ENCODE peak calls at places on chromosomes 5 and 9, in eight cellular contexts. One of them, this sample, is unnamed.

GRCh38 chr9:4292781-4293180 is 7.1 kb downstream of the GLIS3 start:
- DNase-seq in fibroblast of pulmonary artery: peak
- DNase-seq in PC-3: no peak
- DNase-seq in right atrium auricular region: no peak
- DNase-seq in IMR-90: peak
- DNase-seq in heart left ventricle: no peak
- DNase-seq in astrocyte: peak
- DNase-seq in spleen: no peak
- DNase-seq in this sample: peak

GRCh38 chr5:77645158-77645994 is 6.9 kb upstream of the OTP start:
- DNase-seq in fibroblast of pulmonary artery: no peak
- DNase-seq in PC-3: no peak
- DNase-seq in right atrium auricular region: no peak
- DNase-seq in IMR-90: no peak
- DNase-seq in heart left ventricle: peak
- DNase-seq in astrocyte: no peak
- DNase-seq in spleen: peak
- DNase-seq in this sample: no peak

GRCh38 chr5:95446560-95447221 is 55.5 kb downstream of the FAM81B start:
- DNase-seq in fibroblast of pulmonary artery: peak
- DNase-seq in PC-3: peak
- DNase-seq in right atrium auricular region: no peak
- DNase-seq in IMR-90: peak
- DNase-seq in heart left ventricle: no peak
- DNase-seq in astrocyte: peak
- DNase-seq in spleen: no peak
- DNase-seq in this sample: peak

GRCh38 chr9:114899461-114899860 is 30.9 kb downstream of the TNFSF8 start:
- DNase-seq in fibroblast of pulmonary artery: no peak
- DNase-seq in PC-3: no peak
- DNase-seq in right atrium auricular region: no peak
- DNase-seq in IMR-90: peak
- DNase-seq in heart left ventricle: no peak
- DNase-seq in astrocyte: no peak
- DNase-seq in spleen: no peak
- DNase-seq in this sample: no peak

GRCh38 chr9:137422668-137423000 is 328 bp downstream of the EXD3 start:
- DNase-seq in fibroblast of pulmonary artery: no peak
- DNase-seq in PC-3: peak
- DNase-seq in right atrium auricular region: no peak
- DNase-seq in IMR-90: no peak
- DNase-seq in heart left ventricle: peak
- DNase-seq in astrocyte: no peak
- DNase-seq in spleen: peak
- DNase-seq in this sample: peak

GRCh38 chr5:151706906-151707305 is 20.2 kb upstream of the SPARC start:
- DNase-seq in fibroblast of pulmonary artery: no peak
- DNase-seq in PC-3: peak
- DNase-seq in right atrium auricular region: no peak
- DNase-seq in IMR-90: peak
- DNase-seq in heart left ventricle: no peak
- DNase-seq in astrocyte: peak
- DNase-seq in spleen: no peak
- DNase-seq in this sample: peak

GRCh38 chr9:131404987-131405386 is 11.1 kb downstream of the PRRC2B start:
- DNase-seq in fibroblast of pulmonary artery: no peak
- DNase-seq in PC-3: no peak
- DNase-seq in right atrium auricular region: no peak
- DNase-seq in IMR-90: no peak
- DNase-seq in heart left ventricle: no peak
- DNase-seq in astrocyte: no peak
- DNase-seq in spleen: no peak
- DNase-seq in this sample: no peak

GRCh38 chr5:1004598-1005361 is 3.8 kb upstream of the NKD2 start:
- DNase-seq in fibroblast of pulmonary artery: peak
- DNase-seq in PC-3: peak
- DNase-seq in right atrium auricular region: peak
- DNase-seq in IMR-90: peak
- DNase-seq in heart left ventricle: peak
- DNase-seq in astrocyte: no peak
- DNase-seq in spleen: peak
- DNase-seq in this sample: peak

GRCh38 chr9:14994738-14995137 is 84.5 kb upstream of the FREM1 start:
- DNase-seq in fibroblast of pulmonary artery: no peak
- DNase-seq in PC-3: no peak
- DNase-seq in right atrium auricular region: no peak
- DNase-seq in IMR-90: no peak
- DNase-seq in heart left ventricle: no peak
- DNase-seq in astrocyte: no peak
- DNase-seq in spleen: no peak
- DNase-seq in this sample: no peak

GRCh38 chr9:4137234-4137633 is 162.6 kb downstream of the GLIS3 start:
- DNase-seq in fibroblast of pulmonary artery: peak
- DNase-seq in PC-3: peak
- DNase-seq in right atrium auricular region: no peak
- DNase-seq in IMR-90: peak
- DNase-seq in heart left ventricle: no peak
- DNase-seq in astrocyte: peak
- DNase-seq in spleen: no peak
- DNase-seq in this sample: peak

GRCh38 chr5:132387649-132388117 is 18.2 kb downstream of the SLC22A5 start:
- DNase-seq in fibroblast of pulmonary artery: peak
- DNase-seq in PC-3: peak
- DNase-seq in right atrium auricular region: peak
- DNase-seq in IMR-90: peak
- DNase-seq in heart left ventricle: peak
- DNase-seq in astrocyte: peak
- DNase-seq in spleen: no peak
- DNase-seq in this sample: peak
- H3K4me3 ChIP-seq in fibroblast of pulmonary artery: no peak
- H3K4me3 ChIP-seq in PC-3: peak
- H3K4me3 ChIP-seq in right atrium auricular region: no peak
- H3K4me3 ChIP-seq in IMR-90: no peak
- H3K4me3 ChIP-seq in heart left ventricle: peak
- H3K4me3 ChIP-seq in astrocyte: peak
- H3K4me3 ChIP-seq in spleen: no peak
- H3K4me3 ChIP-seq in this sample: no peak

DNA sequence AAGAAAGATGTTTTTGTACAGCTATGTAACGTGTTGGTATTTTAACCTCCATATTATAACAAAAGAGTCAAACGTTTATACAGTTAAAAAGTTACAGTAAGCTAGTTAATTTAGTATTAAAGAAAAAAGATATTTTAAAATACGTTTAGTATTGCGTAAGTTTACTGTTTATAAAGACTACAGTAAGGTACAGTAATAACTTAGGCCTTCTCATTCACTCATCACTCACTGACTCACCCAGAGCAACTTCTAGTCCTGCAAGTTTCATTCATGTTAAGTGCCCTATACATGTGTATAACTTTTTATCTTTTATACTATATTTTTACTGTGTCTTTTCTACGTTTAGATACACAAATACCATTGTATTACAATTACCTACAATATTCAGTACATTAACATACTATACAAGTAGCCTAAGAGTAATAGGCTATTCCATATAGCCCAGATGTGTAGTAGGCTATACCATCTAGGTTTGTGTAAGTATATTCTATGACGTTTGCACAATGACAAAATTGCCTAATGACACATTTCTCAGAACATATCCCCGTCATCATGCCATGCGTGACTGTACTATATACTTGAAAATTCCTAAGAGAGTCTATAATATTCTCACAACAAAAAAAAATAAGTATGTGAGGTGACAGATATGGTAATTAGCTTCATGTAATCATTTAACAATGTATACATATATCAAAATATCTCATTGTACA is 33.8 kb downstream of the ERP44 start:
- DNase-seq in fibroblast of pulmonary artery: peak
- DNase-seq in PC-3: peak
- DNase-seq in right atrium auricular region: no peak
- DNase-seq in IMR-90: peak
- DNase-seq in heart left ventricle: no peak
- DNase-seq in astrocyte: peak
- DNase-seq in spleen: no peak
- DNase-seq in this sample: peak
- TF ChIP-seq CTCF in fibroblast of pulmonary artery: no peak
- TF ChIP-seq CTCF in PC-3: no peak
- TF ChIP-seq CTCF in right atrium auricular region: no peak
- TF ChIP-seq CTCF in IMR-90: no peak
- TF ChIP-seq CTCF in heart left ventricle: no peak
- TF ChIP-seq CTCF in astrocyte: no peak
- TF ChIP-seq CTCF in spleen: no peak
- TF ChIP-seq CTCF in this sample: no peak

DNA sequence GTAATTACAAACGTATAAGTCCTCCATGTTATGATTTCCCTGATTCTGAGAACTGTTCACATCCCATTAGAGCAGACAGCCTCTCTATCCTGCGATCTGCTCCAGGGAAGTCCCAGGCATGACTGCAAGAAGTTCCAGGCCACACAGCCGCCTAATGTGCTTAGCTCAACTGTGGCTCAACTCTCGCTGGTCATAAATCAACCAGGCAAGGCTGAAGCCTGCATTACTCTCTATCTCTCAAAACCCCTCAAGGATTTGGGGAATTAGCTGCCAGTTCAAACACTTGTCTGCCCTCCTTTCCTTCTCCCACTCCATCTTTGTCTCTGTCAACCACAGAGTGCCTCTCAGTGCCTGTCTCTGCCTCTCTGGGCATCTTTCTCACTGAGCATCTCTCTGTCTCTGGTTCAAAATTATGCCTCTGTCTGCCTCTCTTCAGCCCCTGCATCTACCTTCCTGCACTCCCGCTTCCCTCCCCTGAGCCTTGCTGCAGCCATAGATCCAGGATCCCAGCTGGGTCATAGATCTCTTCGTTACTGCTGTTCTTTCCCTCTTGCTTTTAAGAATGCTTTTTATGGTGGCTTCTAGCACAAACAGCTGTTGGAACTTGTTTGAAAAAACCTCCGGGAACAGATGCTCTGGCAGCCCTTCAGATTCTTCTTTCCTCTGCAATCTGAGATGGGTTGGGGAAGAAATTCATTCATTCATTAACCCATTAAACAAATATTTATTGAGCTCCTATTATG is 27.9 kb upstream of the GALNT10 start:
- DNase-seq in fibroblast of pulmonary artery: no peak
- DNase-seq in PC-3: no peak
- DNase-seq in right atrium auricular region: no peak
- DNase-seq in IMR-90: no peak
- DNase-seq in heart left ventricle: no peak
- DNase-seq in astrocyte: no peak
- DNase-seq in spleen: no peak
- DNase-seq in this sample: no peak
- H3K4me3 ChIP-seq in fibroblast of pulmonary artery: no peak
- H3K4me3 ChIP-seq in PC-3: no peak
- H3K4me3 ChIP-seq in right atrium auricular region: no peak
- H3K4me3 ChIP-seq in IMR-90: no peak
- H3K4me3 ChIP-seq in heart left ventricle: no peak
- H3K4me3 ChIP-seq in astrocyte: no peak
- H3K4me3 ChIP-seq in spleen: no peak
- H3K4me3 ChIP-seq in this sample: no peak

DNA sequence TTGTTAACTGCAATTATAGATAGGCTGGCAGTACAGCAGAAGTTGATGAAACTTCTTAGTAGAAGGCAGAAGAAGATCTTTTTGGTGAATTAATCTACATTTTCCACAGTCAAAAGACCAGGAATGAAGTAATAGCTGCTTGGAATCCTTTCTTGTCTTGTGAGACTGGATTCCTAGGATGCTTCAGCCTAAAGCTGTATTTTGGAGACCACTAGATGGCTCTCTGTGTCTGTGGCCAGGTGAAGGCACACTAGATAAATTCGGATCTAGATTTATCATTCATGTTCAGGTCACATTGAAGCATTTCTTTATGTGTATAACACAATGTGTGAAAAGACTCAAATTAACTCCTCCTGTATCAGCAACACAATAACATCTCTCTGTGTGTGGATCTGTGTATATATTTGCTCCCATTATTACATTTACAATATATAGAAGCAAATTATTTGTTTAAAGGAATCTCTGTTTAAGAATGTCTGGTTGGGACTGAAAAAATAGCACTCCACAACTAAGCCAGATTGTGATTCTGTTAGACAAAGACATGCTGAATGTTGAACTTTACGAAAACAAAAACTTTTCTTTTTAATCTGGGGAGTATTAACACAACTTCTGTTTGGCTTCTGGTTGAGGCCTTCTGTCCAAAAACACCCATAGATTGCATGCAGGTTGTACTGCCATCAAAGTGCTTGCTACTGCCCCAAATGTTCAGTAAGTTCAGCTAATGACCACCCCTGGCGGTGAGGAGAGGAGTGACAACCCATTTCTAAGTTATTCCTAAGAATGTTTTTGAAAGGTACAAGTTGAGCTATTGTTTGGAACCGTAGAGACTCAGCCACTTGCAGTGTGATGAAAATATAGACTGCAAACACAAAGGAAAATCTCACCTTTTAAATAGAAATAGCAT is 10.6 kb downstream of the GRIN3A start:
- DNase-seq in fibroblast of pulmonary artery: peak
- DNase-seq in PC-3: peak
- DNase-seq in right atrium auricular region: no peak
- DNase-seq in IMR-90: peak
- DNase-seq in heart left ventricle: no peak
- DNase-seq in astrocyte: no peak
- DNase-seq in spleen: no peak
- DNase-seq in this sample: peak
- TF ChIP-seq CTCF in fibroblast of pulmonary artery: peak
- TF ChIP-seq CTCF in PC-3: peak
- TF ChIP-seq CTCF in right atrium auricular region: peak
- TF ChIP-seq CTCF in IMR-90: peak
- TF ChIP-seq CTCF in heart left ventricle: peak
- TF ChIP-seq CTCF in astrocyte: peak
- TF ChIP-seq CTCF in spleen: no peak
- TF ChIP-seq CTCF in this sample: peak

DNA sequence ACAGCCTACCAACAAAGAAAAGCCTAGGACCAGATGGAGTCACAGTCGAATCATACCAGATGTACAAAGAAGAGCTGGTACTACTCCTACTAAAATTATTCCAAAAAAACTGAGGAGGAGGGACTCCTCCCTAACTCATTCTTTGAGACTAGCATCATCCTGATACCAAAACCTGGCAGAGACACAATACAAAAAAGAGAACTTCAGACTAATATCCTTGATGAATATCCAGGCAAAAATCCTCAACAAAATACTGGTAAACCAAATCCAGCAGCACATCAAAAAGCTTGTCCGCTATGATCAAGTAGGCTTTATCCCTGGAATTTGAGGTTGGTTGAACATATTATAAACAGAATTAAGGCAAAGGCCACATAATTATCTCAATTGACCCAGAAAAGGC is 900.4 kb upstream of the ARRDC3 start:
- DNase-seq in fibroblast of pulmonary artery: no peak
- DNase-seq in PC-3: no peak
- DNase-seq in right atrium auricular region: no peak
- DNase-seq in IMR-90: no peak
- DNase-seq in heart left ventricle: no peak
- DNase-seq in astrocyte: peak
- DNase-seq in spleen: no peak
- DNase-seq in this sample: no peak
- H3K4me3 ChIP-seq in fibroblast of pulmonary artery: no peak
- H3K4me3 ChIP-seq in PC-3: no peak
- H3K4me3 ChIP-seq in right atrium auricular region: no peak
- H3K4me3 ChIP-seq in IMR-90: no peak
- H3K4me3 ChIP-seq in heart left ventricle: no peak
- H3K4me3 ChIP-seq in astrocyte: no peak
- H3K4me3 ChIP-seq in spleen: no peak
- H3K4me3 ChIP-seq in this sample: no peak

This sample was measured in epithelial cell of esophagus.